ENCODE peak calls at places on chromosomes 12 and 14, in seven cellular contexts. W, V, B, L, X, T and N are unnamed samples.

GRCh38 chr12:7905071-7905470 is 30.9 kb downstream of the SLC2A3 start:
- DNase-seq in B (no peak), L (no peak), X (no peak), W (no peak), V (no peak), T (peak; percentile 67), N (peak; percentile 12)

GRCh38 chr12:57897296-57897974 is 43.9 kb upstream of the ATP23 start:
- DNase-seq in L (no peak), X (no peak), B (no peak), T (no peak), W (no peak), V (no peak), N (no peak)

GRCh38 chr14:81298122-81298521 is 77.4 kb upstream of the GTF2A1 start:
- DNase-seq in W (no peak), T (no peak), B (no peak), L (no peak), V (no peak), X (no peak), N (no peak)

GRCh38 chr12:25985296-25985992 is 27.0 kb downstream of the RASSF8 start:
- DNase-seq in B (no peak), X (no peak), V (no peak), T (no peak), L (no peak), W (no peak), N (no peak)

GRCh38 chr12:49225551-49226166 is 36.8 kb upstream of the TUBA1A start:
- DNase-seq in W (no peak), V (no peak), T (peak; percentile 77), B (no peak), L (no peak), X (no peak), N (peak; percentile 56)

GRCh38 chr12:51005671-51006070 is 20.5 kb downstream of the SLC11A2 start:
- DNase-seq in L (no peak), W (no peak), B (no peak), T (no peak), V (no peak), X (no peak), N (no peak)

GRCh38 chr14:42112108-42112507 is 505.4 kb downstream of the LRFN5 start:
- DNase-seq in X (no peak), B (no peak), L (no peak), T (no peak), V (no peak), W (no peak), N (peak; percentile 31)

GRCh38 chr12:50806176-50806575 is 36.5 kb upstream of the TMPRSS12 start:
- DNase-seq in B (no peak), V (no peak), L (no peak), T (peak; percentile 9), W (no peak), X (no peak), N (no peak)

GRCh38 chr12:19710811-19711793 is 271.8 kb downstream of the AEBP2 start:
- DNase-seq in T (peak; percentile 41), X (no peak), V (no peak), W (no peak), B (no peak), L (no peak), N (peak; percentile 25)

GRCh38 chr12:11729008-11729407 is 79.5 kb downstream of the ETV6 start:
- DNase-seq in B (no peak), T (no peak), V (no peak), L (no peak), X (no peak), W (no peak), N (no peak)

GRCh38 chr14:72788255-72788654 is 105.6 kb downstream of the DPF3 start:
- DNase-seq in B (no peak), V (no peak), X (no peak), L (no peak), W (no peak), T (no peak), N (peak; percentile 19)

GRCh38 chr12:128840862-128841468 is 12.3 kb upstream of the GLT1D1 start:
- DNase-seq in B (no peak), T (no peak), V (no peak), L (no peak), X (no peak), W (no peak), N (no peak)

GRCh38 chr14:100348779-100349708 is 25.9 kb downstream of the SLC25A47 start:
- DNase-seq in B (no peak), L (no peak), X (no peak), T (no peak), W (no peak), V (no peak), N (no peak)

GRCh38 chr14:63214417-63215196 is 10.4 kb downstream of the RHOJ start:
- DNase-seq in V (no peak), B (no peak), L (no peak), X (no peak), T (no peak), W (no peak), N (no peak)

GRCh38 chr12:132554857-132555630 is 55.3 kb downstream of the LRCOL1 start:
- DNase-seq in L (no peak), T (peak; percentile 23), W (peak; percentile 62), V (no peak), X (no peak), B (peak; percentile 32), N (no peak)

GRCh38 chr14:84544486-84544885 is 985.5 kb upstream of the FLRT2 start:
- DNase-seq in B (no peak), L (no peak), T (no peak), W (no peak), V (no peak), X (no peak), N (no peak)

GRCh38 chr14:29853272-29853671 is 74.4 kb downstream of the PRKD1 start:
- DNase-seq in W (no peak), T (peak; percentile 13), L (no peak), V (no peak), X (no peak), B (no peak), N (peak; percentile 16)

GRCh38 chr14:76773956-76774355 is 12.7 kb downstream of the VASH1 start:
- DNase-seq in B (no peak), T (no peak), W (no peak), L (no peak), V (no peak), X (no peak), N (no peak)

GRCh38 chr14:98834119-98834518 is 437.9 kb downstream of the BCL11B start:
- DNase-seq in X (no peak), L (no peak), W (no peak), V (no peak), B (no peak), T (no peak), N (peak; percentile 8)

GRCh38 chr12:56333197-56333678 is 562 bp downstream of the PAN2 start:
- DNase-seq in W (no peak), T (no peak), L (no peak), V (no peak), X (no peak), B (no peak), N (no peak)

GRCh38 chr12:107992870-107993451 is 136.1 kb upstream of the WSCD2 start:
- DNase-seq in T (peak; percentile 71), X (no peak), L (no peak), W (peak; percentile 62), B (peak; percentile 10), V (no peak), N (peak; percentile 7)

GRCh38 chr14:101127239-101127638 is 223.7 kb upstream of the RTL1 start:
- DNase-seq in T (no peak), B (no peak), X (no peak), V (no peak), W (no peak), L (no peak), N (no peak)

GRCh38 chr14:75492832-75493579 is 29.3 kb upstream of the BATF start:
- DNase-seq in W (no peak), L (no peak), X (no peak), B (no peak), T (no peak), V (no peak), N (no peak)

GRCh38 chr12:5171701-5172100 is 128.0 kb downstream of the KCNA5 start:
- DNase-seq in V (no peak), W (peak; percentile 42), B (peak; percentile 9), X (peak; percentile 13), L (no peak), T (peak; percentile 34), N (peak; percentile 78)

GRCh38 chr12:66405395-66405794 is 103.1 kb downstream of the HELB start:
- DNase-seq in L (no peak), V (no peak), W (no peak), B (no peak), X (no peak), T (peak; percentile 44), N (peak; percentile 26)

GRCh38 chr12:128933926-128934325 is 80.6 kb downstream of the GLT1D1 start:
- DNase-seq in W (no peak), T (no peak), X (no peak), L (no peak), V (no peak), B (no peak), N (no peak)

GRCh38 chr12:117622741-117623140 is 261.3 kb upstream of the NOS1 start:
- DNase-seq in W (no peak), B (no peak), T (no peak), X (no peak), L (no peak), V (no peak), N (no peak)

GRCh38 chr14:31611778-31612433 is 50.7 kb downstream of the NUBPL start:
- DNase-seq in X (no peak), V (no peak), L (no peak), B (no peak), T (no peak), W (no peak), N (no peak)

GRCh38 chr14:91453744-91454143 is 36.1 kb upstream of the CCDC88C start:
- DNase-seq in T (no peak), W (no peak), X (no peak), L (no peak), B (no peak), V (no peak), N (no peak)

GRCh38 chr12:76028649-76029277 is 2.8 kb downstream of the PHLDA1 start:
- DNase-seq in L (no peak), W (no peak), V (no peak), T (peak; percentile 38), B (no peak), X (no peak), N (peak; percentile 33)

GRCh38 chr12:88142610-88142991 is 494 bp downstream of the TMTC3 start:
- DNase-seq in W (peak; percentile 4), T (no peak), B (peak; percentile 46), V (no peak), X (peak; percentile 15), L (no peak), N (no peak)

GRCh38 chr12:65817866-65818265 is 6.4 kb upstream of the HMGA2 start:
- DNase-seq in X (no peak), W (no peak), V (no peak), L (no peak), T (no peak), B (no peak), N (no peak)

GRCh38 chr12:122238861-122239260 is 13.0 kb upstream of the DIABLO start:
- DNase-seq in T (no peak), V (no peak), L (no peak), X (no peak), B (no peak), W (no peak), N (no peak)

GRCh38 chr12:80712866-80713265 is 3.8 kb upstream of the MYF5 start:
- DNase-seq in W (no peak), V (no peak), T (no peak), L (no peak), B (no peak), X (no peak), N (no peak)

GRCh38 chr12:123671876-123672275 is 963 bp downstream of the TCTN2 start:
- DNase-seq in V (no peak), L (no peak), T (peak; percentile 52), W (no peak), B (no peak), X (no peak), N (peak; percentile 59)

GRCh38 chr12:128073937-128074336 is 193.0 kb upstream of the TMEM132C start:
- DNase-seq in T (no peak), L (no peak), B (no peak), V (no peak), X (no peak), W (no peak), N (no peak)

GRCh38 chr12:97487470-97487869 is 24.9 kb downstream of the RMST start:
- DNase-seq in T (no peak), W (no peak), V (no peak), B (no peak), X (no peak), L (no peak), N (no peak)

GRCh38 chr12:67772276-67773169 is 124.0 kb downstream of the DYRK2 start:
- DNase-seq in W (peak; percentile 78), L (no peak), T (peak; percentile 93), V (no peak), B (no peak), X (peak; percentile 53), N (peak; percentile 82)